ENCODE peak calls at places on chromosomes 12 and 14, in nine cellular contexts. D, C, T, H, R, L, S, U and J are unnamed samples.
A peak's percentile ranks its signal among the peaks of the same experiment; 100 is the strongest.

GRCh38 chr14:93954900-93955891 is 21.2 kb downstream of the ASB2 start:
- DNase-seq in H (no peak), L (no peak), C (no peak), T (peak; percentile 20), R (peak; percentile 38), U (no peak), D (peak; percentile 30), S (no peak), J (no peak)

GRCh38 chr14:90784621-90785270 is 31.5 kb downstream of the TTC7B start:
- DNase-seq in D (no peak), U (peak; percentile 23), T (no peak), H (no peak), R (no peak), L (no peak), C (no peak), S (no peak), J (no peak)

GRCh38 chr14:89794096-89794495 is 160.4 kb downstream of the EFCAB11 start:
- DNase-seq in S (no peak), H (no peak), L (no peak), R (no peak), U (no peak), D (no peak), T (no peak), C (no peak), J (no peak)

GRCh38 chr14:100451264-100451663 is 128.1 kb downstream of the SLC25A47 start:
- DNase-seq in D (no peak), L (no peak), T (no peak), R (no peak), C (no peak), S (no peak), U (no peak), H (no peak), J (no peak)

GRCh38 chr14:61866932-61867920 is 105.0 kb downstream of the SNAPC1 start:
- DNase-seq in T (no peak), D (no peak), U (no peak), S (no peak), C (no peak), L (no peak), R (no peak), H (no peak), J (no peak)

GRCh38 chr12:63897931-63898330 is 53.4 kb downstream of the SRGAP1 start:
- DNase-seq in D (no peak), C (no peak), L (no peak), R (no peak), S (no peak), H (no peak), U (no peak), T (no peak), J (no peak)

GRCh38 chr12:81502912-81503695 is 256.0 kb downstream of the PPFIA2 start:
- DNase-seq in U (no peak), S (no peak), C (no peak), H (no peak), L (no peak), D (no peak), R (no peak), T (no peak), J (no peak)

GRCh38 chr12:115451785-115452736 is 768.1 kb upstream of the TBX3 start:
- DNase-seq in C (peak; percentile 60), L (no peak), R (no peak), D (no peak), T (no peak), H (no peak), S (no peak), U (no peak), J (no peak)